ENCODE peak calls at places on chromosome 5, in four cellular contexts. O is heart left ventricle, F is left ventricle myocardium inferior, M is IMR-90. N is an unnamed sample.
A peak's percentile ranks its signal among the peaks of the same experiment; 100 is the strongest.

GRCh38 chr5:18745988-18746615 is 1111.8 kb downstream of the TAF11L14 start:
- DNase-seq in O (no peak), M (no peak), F (no peak), N (no peak)

GRCh38 chr5:168592014-168592368 is 12.8 kb upstream of the PANK3 start:
- DNase-seq in O (no peak), F (no peak), M (peak; percentile 35), N (no peak)

GRCh38 chr5:107300928-107301327 is 369.8 kb downstream of the EFNA5 start:
- DNase-seq in O (no peak), M (no peak), F (no peak), N (no peak)

GRCh38 chr5:149839761-149840160 is 104.8 kb downstream of the PDE6A start:
- DNase-seq in O (no peak), F (no peak), M (peak; percentile 20), N (no peak)

GRCh38 chr5:57335092-57335491 is 147.5 kb downstream of the ACTBL2 start:
- DNase-seq in F (no peak), M (peak; percentile 90), O (no peak), N (no peak)

GRCh38 chr5:165029471-165029870 is 1524.1 kb downstream of the MAT2B start:
- DNase-seq in O (no peak), F (no peak), M (peak; percentile 0), N (no peak)

GRCh38 chr5:53321073-53321472 is 159.4 kb upstream of the FST start:
- DNase-seq in F (no peak), M (no peak), O (no peak), N (no peak)

GRCh38 chr5:26326153-26326759 is 712.1 kb downstream of the CDH9 start:
- DNase-seq in M (no peak), O (no peak), F (no peak), N (peak; percentile 48)

GRCh38 chr5:76402251-76402879 is 720 bp upstream of the IQGAP2 start:
- DNase-seq in F (peak; percentile 37), O (peak; percentile 50), M (no peak), N (no peak)

GRCh38 chr5:86716121-86716520 is 98.4 kb downstream of the COX7C start:
- DNase-seq in F (no peak), M (no peak), O (no peak), N (no peak)

GRCh38 chr5:127801751-127802476 is 98.7 kb downstream of the CCDC192 start:
- DNase-seq in F (no peak), O (no peak), M (peak; percentile 73), N (no peak)

GRCh38 chr5:151222054-151222768 is 1.7 kb downstream of the CCDC69 start:
- DNase-seq in F (no peak), O (no peak), M (no peak), N (no peak)
- H3K4me3 ChIP-seq in F (peak overlapping the region; percentile 88), O (peak overlapping the region; percentile 83), M (no peak overlapping the region), N (no peak overlapping the region)

GRCh38 chr5:14181299-14181968 is 38.3 kb downstream of the TRIO start:
- DNase-seq in O (no peak), M (no peak), F (no peak), N (no peak)
- H3K4me1 ChIP-seq in O (peaks cover 55% of the 10 kb centered on the region), M (peaks cover 58% of the 10 kb centered on the region), F (peaks cover 85% of the 10 kb centered on the region), N (peaks cover 97% of the 10 kb centered on the region)

GRCh38 chr5:172003750-172004149 is 2.7 kb downstream of the FBXW11 start:
- DNase-seq in M (no peak), F (no peak), O (no peak), N (no peak)
- H3K4me3 ChIP-seq in M (no peak overlapping the region), F (peak overlapping the region; percentile 98), O (peak overlapping the region; percentile 86), N (no peak overlapping the region)

GRCh38 chr5:95794070-95794516 is 28.4 kb downstream of the GLRX start:
- DNase-seq in O (no peak), F (no peak), M (peak; percentile 67), N (no peak)
- H3K4me1 ChIP-seq in O (no peaks in the 10 kb centered on the region), F (no peaks in the 10 kb centered on the region), M (peaks cover 8% of the 10 kb centered on the region), N (no peaks in the 10 kb centered on the region)

GRCh38 chr5:92268343-92268742 is 885.2 kb upstream of the ARRDC3 start:
- DNase-seq in O (no peak), F (no peak), M (no peak), N (peak; percentile 39)

GRCh38 chr5:92267830-92268229 is 884.7 kb upstream of the ARRDC3 start:
- DNase-seq in M (no peak), F (no peak), O (no peak), N (no peak)

GRCh38 chr5:92265804-92266203 is 882.7 kb upstream of the ARRDC3 start:
- DNase-seq in M (no peak), F (no peak), O (no peak), N (no peak)
- H3K4me3 ChIP-seq in M (no peak overlapping the region), F (no peak overlapping the region), O (no peak overlapping the region), N (no peak overlapping the region)